ENCODE peak calls at places on chromosome 2, in ten cellular contexts. V, F, T, B, E, S, N, K, W and Y are unnamed samples.

GRCh38 chr2:241232736-241233575 is 44.5 kb downstream of the ANO7 start:
- DNase-seq in T (no peak), V (no peak), F (no peak), B (no peak), E (no peak), W (no peak), N (no peak), S (peak), K (no peak), Y (no peak)

GRCh38 chr2:28148566-28148965 is 244.1 kb upstream of the FOSL2 start:
- DNase-seq in T (no peak), N (no peak), W (no peak), K (no peak), B (no peak), F (no peak), V (no peak), S (no peak), E (no peak), Y (no peak)

GRCh38 chr2:199228887-199229819 is 228.6 kb downstream of the SATB2 start:
- DNase-seq in N (peak), E (peak), F (no peak), T (no peak), K (peak), W (peak), V (no peak), B (peak), S (no peak), Y (no peak)

GRCh38 chr2:198383392-198383791 is 579.0 kb downstream of the PLCL1 start:
- DNase-seq in K (no peak), T (no peak), F (no peak), S (no peak), B (no peak), E (peak), W (no peak), V (no peak), N (no peak), Y (no peak)

GRCh38 chr2:45643543-45644542 is 7.6 kb upstream of the PRKCE start:
- DNase-seq in S (peak), B (peak), E (peak), V (peak), W (no peak), N (peak), T (peak), F (peak), K (peak), Y (peak)

GRCh38 chr2:161580426-161580825 is 43.8 kb upstream of the SLC4A10 start:
- DNase-seq in V (no peak), E (no peak), T (no peak), S (no peak), K (no peak), F (no peak), N (no peak), B (no peak), W (no peak), Y (no peak)

GRCh38 chr2:36381965-36382364 is 26.4 kb downstream of the CRIM1 start:
- DNase-seq in T (no peak), S (no peak), E (no peak), B (no peak), N (no peak), K (no peak), V (no peak), W (no peak), F (no peak), Y (no peak)

GRCh38 chr2:12856934-12857660 is 140.4 kb downstream of the TRIB2 start:
- DNase-seq in W (peak), V (peak), T (no peak), S (no peak), B (peak), N (no peak), K (no peak), F (no peak), E (peak), Y (no peak)

GRCh38 chr2:37326866-37327634 is 2.4 kb upstream of the PRKD3 start:
- DNase-seq in N (no peak), F (no peak), V (no peak), T (no peak), B (no peak), W (no peak), K (no peak), S (no peak), E (no peak), Y (no peak)

GRCh38 chr2:192604295-192604694 is 409.6 kb upstream of the TMEFF2 start:
- DNase-seq in S (no peak), B (no peak), E (no peak), K (no peak), W (no peak), T (no peak), V (no peak), F (peak), N (no peak), Y (no peak)

GRCh38 chr2:12797815-12798214 is 81.1 kb downstream of the TRIB2 start:
- DNase-seq in K (no peak), W (no peak), T (no peak), N (no peak), B (peak), F (no peak), S (no peak), V (no peak), E (peak), Y (no peak)

GRCh38 chr2:42905341-42906114 is 113.1 kb upstream of the HAAO start:
- DNase-seq in T (no peak), K (no peak), S (peak), F (no peak), B (no peak), W (no peak), V (no peak), E (no peak), N (no peak), Y (no peak)

GRCh38 chr2:54955674-54956391 is 94.4 kb downstream of the RTN4 start:
- DNase-seq in N (no peak), S (no peak), V (no peak), B (no peak), W (no peak), E (no peak), F (no peak), T (no peak), K (no peak), Y (no peak)

GRCh38 chr2:239934571-239935171 is 90.5 kb downstream of the NDUFA10 start:
- DNase-seq in V (peak), S (peak), E (peak), N (peak), T (peak), K (peak), W (no peak), F (peak), B (peak), Y (peak)

GRCh38 chr2:174259981-174260380 is 11.6 kb upstream of the OLA1 start:
- DNase-seq in T (no peak), S (no peak), B (peak), V (no peak), F (no peak), K (no peak), N (no peak), W (peak), E (peak), Y (no peak)

GRCh38 chr2:140157816-140158215 is 1377.6 kb upstream of the NXPH2 start:
- DNase-seq in B (no peak), E (no peak), W (no peak), S (no peak), F (no peak), T (no peak), K (no peak), V (no peak), N (no peak), Y (no peak)

GRCh38 chr2:217849154-217849553 is 153.6 kb downstream of the TNS1 start:
- DNase-seq in K (no peak), T (no peak), F (no peak), W (no peak), N (no peak), B (no peak), V (no peak), S (no peak), E (no peak), Y (no peak)

GRCh38 chr2:156679820-156680219 is 243.6 kb downstream of the GPD2 start:
- DNase-seq in N (no peak), W (no peak), B (no peak), S (no peak), V (no peak), T (no peak), E (no peak), K (no peak), F (no peak), Y (no peak)

GRCh38 chr2:137946227-137946626 is 18.0 kb upstream of the HNMT start:
- DNase-seq in W (no peak), E (no peak), N (no peak), S (no peak), B (no peak), V (no peak), K (no peak), T (no peak), F (no peak), Y (no peak)

GRCh38 chr2:219526320-219527075 is 12.2 kb downstream of the ASIC4 start:
- DNase-seq in N (no peak), K (no peak), W (no peak), V (no peak), T (no peak), B (no peak), S (no peak), E (no peak), F (peak), Y (no peak)

GRCh38 chr2:26475037-26475436 is 2.9 kb downstream of the OTOF start:
- DNase-seq in T (no peak), F (no peak), B (no peak), W (no peak), K (no peak), E (no peak), N (no peak), V (no peak), S (no peak), Y (no peak)

GRCh38 chr2:143513081-143513480 is 383.9 kb downstream of the ARHGAP15 start:
- DNase-seq in F (peak), S (peak), B (peak), N (no peak), E (peak), W (peak), V (no peak), K (peak), T (no peak), Y (peak)

GRCh38 chr2:176650811-176651559 is 381.7 kb downstream of the MTX2 start:
- DNase-seq in K (no peak), F (no peak), N (no peak), E (no peak), S (no peak), V (no peak), T (no peak), W (no peak), B (no peak), Y (no peak)

GRCh38 chr2:227497158-227497557 is 25.2 kb downstream of the AGFG1 start:
- DNase-seq in E (no peak), S (no peak), T (no peak), K (no peak), N (no peak), W (no peak), B (no peak), F (no peak), V (no peak), Y (no peak)

GRCh38 chr2:187117483-187117882 is 268.5 kb upstream of the ZSWIM2 start:
- DNase-seq in N (no peak), W (no peak), S (no peak), V (no peak), B (no peak), K (no peak), E (peak), T (no peak), F (peak), Y (no peak)

GRCh38 chr2:42793314-42794270 is 1.2 kb upstream of the HAAO start:
- DNase-seq in S (no peak), K (no peak), E (no peak), W (no peak), F (peak), B (peak), T (no peak), N (no peak), V (no peak), Y (no peak)

GRCh38 chr2:151927501-151928221 is 99.4 kb upstream of the ARL5A start:
- DNase-seq in W (no peak), K (no peak), V (no peak), N (no peak), F (no peak), B (no peak), S (no peak), T (no peak), E (no peak), Y (no peak)

GRCh38 chr2:169001116-169001815 is 29.9 kb downstream of the ABCB11 start:
- DNase-seq in V (no peak), B (peak), K (peak), T (no peak), S (no peak), W (no peak), N (no peak), F (no peak), E (peak), Y (no peak)

GRCh38 chr2:175854665-175855064 is 147.4 kb downstream of the LNPK start:
- DNase-seq in F (peak), V (no peak), W (no peak), E (no peak), T (no peak), K (no peak), B (no peak), S (no peak), N (no peak), Y (no peak)

GRCh38 chr2:173978447-173978846 is 13.3 kb upstream of the SP3 start:
- DNase-seq in V (no peak), S (no peak), B (no peak), T (no peak), F (no peak), K (peak), E (no peak), W (no peak), N (peak), Y (no peak)

GRCh38 chr2:8659735-8660492 is 21.9 kb upstream of the ID2 start:
- DNase-seq in K (no peak), B (no peak), W (no peak), F (no peak), N (no peak), S (no peak), T (no peak), E (no peak), V (no peak), Y (peak)